ENCODE peak calls at places on chromosome 1, in five cellular contexts. One of them, this sample, is unnamed.

GRCh38 chr1:22889213-22889827 is 83.3 kb downstream of the LACTBL1 start:
- DNase-seq in Right ventricle myocardium superior: no peak
- DNase-seq in GM10248: peak; percentile 58
- DNase-seq in ACHN: peak; percentile 48
- DNase-seq in nucleus accumbens: no peak
- DNase-seq in this sample: peak; percentile 2

GRCh38 chr1:71170925-71171324 is 90.1 kb upstream of the ZRANB2 start:
- DNase-seq in ACHN: no peak
- DNase-seq in nucleus accumbens: no peak
- DNase-seq in GM10248: no peak
- DNase-seq in Right ventricle myocardium superior: no peak
- DNase-seq in this sample: no peak

GRCh38 chr1:160726114-160726497 is 12.9 kb upstream of the SLAMF7 start:
- DNase-seq in nucleus accumbens: no peak
- DNase-seq in GM10248: no peak
- DNase-seq in Right ventricle myocardium superior: no peak
- DNase-seq in ACHN: no peak
- DNase-seq in this sample: no peak

GRCh38 chr1:8211620-8212442 is 106.1 kb upstream of the SLC45A1 start:
- DNase-seq in GM10248: no peak
- DNase-seq in ACHN: peak; percentile 96
- DNase-seq in nucleus accumbens: no peak
- DNase-seq in Right ventricle myocardium superior: peak; percentile 55
- DNase-seq in this sample: no peak

GRCh38 chr1:200670215-200671118 is 760 bp upstream of the DDX59 start:
- DNase-seq in GM10248: no peak
- DNase-seq in Right ventricle myocardium superior: no peak
- DNase-seq in ACHN: peak; percentile 76
- DNase-seq in nucleus accumbens: peak; percentile 80
- DNase-seq in this sample: no peak

GRCh38 chr1:6083801-6084467 is 38.2 kb downstream of the KCNAB2 start:
- DNase-seq in nucleus accumbens: peak; percentile 45
- DNase-seq in ACHN: no peak
- DNase-seq in GM10248: no peak
- DNase-seq in Right ventricle myocardium superior: no peak
- DNase-seq in this sample: no peak

GRCh38 chr1:153438599-153438998 is 21.9 kb downstream of the S100A7 start:
- DNase-seq in GM10248: no peak
- DNase-seq in ACHN: no peak
- DNase-seq in nucleus accumbens: no peak
- DNase-seq in Right ventricle myocardium superior: no peak
- DNase-seq in this sample: no peak

GRCh38 chr1:108200627-108201106 is 524 bp upstream of the SLC25A24 start:
- DNase-seq in nucleus accumbens: peak; percentile 48
- DNase-seq in GM10248: peak; percentile 26
- DNase-seq in ACHN: peak; percentile 74
- DNase-seq in Right ventricle myocardium superior: no peak
- DNase-seq in this sample: no peak

GRCh38 chr1:178538192-178538916 is 25.4 kb downstream of the TEX35 start:
- DNase-seq in ACHN: no peak
- DNase-seq in GM10248: no peak
- DNase-seq in Right ventricle myocardium superior: no peak
- DNase-seq in nucleus accumbens: no peak
- DNase-seq in this sample: no peak

GRCh38 chr1:215605011-215605621 is 38.0 kb downstream of the KCTD3 start:
- DNase-seq in GM10248: no peak
- DNase-seq in nucleus accumbens: no peak
- DNase-seq in Right ventricle myocardium superior: no peak
- DNase-seq in ACHN: no peak
- DNase-seq in this sample: no peak

GRCh38 chr1:26799479-26800133 is 11.9 kb downstream of the PIGV start:
- DNase-seq in GM10248: no peak
- DNase-seq in ACHN: peak; percentile 49
- DNase-seq in Right ventricle myocardium superior: peak; percentile 86
- DNase-seq in nucleus accumbens: peak; percentile 76
- DNase-seq in this sample: peak; percentile 79

GRCh38 chr1:165034136-165034535 is 322.4 kb downstream of the LMX1A start:
- DNase-seq in GM10248: no peak
- DNase-seq in Right ventricle myocardium superior: no peak
- DNase-seq in nucleus accumbens: no peak
- DNase-seq in ACHN: no peak
- DNase-seq in this sample: no peak